ENCODE peak calls at places on chromosomes 11 and 22, in ten cellular contexts. N, V, B, S, K, J, I, O, A and U are unnamed samples.

GRCh38 chr11:128725630-128726461 is 32.0 kb downstream of the FLI1 start:
- DNase-seq in N (peak; percentile 56), V (peak; percentile 89), B (no peak), S (peak; percentile 41), K (no peak), J (no peak), I (no peak), O (peak; percentile 78), A (peak; percentile 23), U (no peak)

GRCh38 chr11:47606731-47607130 is 12.5 kb upstream of the C1QTNF4 start:
- DNase-seq in N (no peak), V (no peak), B (no peak), S (no peak), K (peak; percentile 69), J (no peak), I (no peak), O (no peak), A (peak; percentile 19), U (no peak)

GRCh38 chr11:798093-798713 is at the start of gene SLC25A22:
- DNase-seq in N (peak; percentile 78), V (peak; percentile 87), B (peak; percentile 98), S (peak; percentile 63), K (peak; percentile 79), J (peak; percentile 84), I (no peak), O (peak; percentile 96), A (peak; percentile 68), U (no peak)

GRCh38 chr11:87281496-87281895 is 243.8 kb downstream of the TMEM135 start:
- DNase-seq in N (no peak), V (no peak), B (no peak), S (peak; percentile 94), K (no peak), J (no peak), I (peak; percentile 67), O (peak; percentile 93), A (peak; percentile 46), U (no peak)

GRCh38 chr11:11491014-11491413 is 130.8 kb downstream of the GALNT18 start:
- DNase-seq in N (no peak), V (no peak), B (no peak), S (no peak), K (no peak), J (no peak), I (no peak), O (no peak), A (no peak), U (no peak)

GRCh38 chr11:26993965-26994446 is at the start of gene FIBIN:
- DNase-seq in N (no peak), V (no peak), B (no peak), S (peak; percentile 89), K (peak; percentile 33), J (no peak), I (no peak), O (peak; percentile 90), A (peak; percentile 80), U (peak; percentile 55)

GRCh38 chr11:14932447-14932846 is 39.7 kb downstream of the CALCA start:
- DNase-seq in N (no peak), V (no peak), B (no peak), S (no peak), K (no peak), J (no peak), I (no peak), O (no peak), A (no peak), U (no peak)

GRCh38 chr22:37624017-37624365 is 15.4 kb downstream of the GGA1 start:
- DNase-seq in N (no peak), V (no peak), B (no peak), S (no peak), K (no peak), J (no peak), I (no peak), O (no peak), A (no peak), U (no peak)

GRCh38 chr11:86523738-86524602 is 148.4 kb downstream of the ME3 start:
- DNase-seq in N (no peak), V (no peak), B (no peak), S (peak; percentile 84), K (no peak), J (no peak), I (peak; percentile 94), O (peak; percentile 87), A (peak; percentile 96), U (peak; percentile 39)

GRCh38 chr11:76962583-76963416 is 71.4 kb upstream of the B3GNT6 start:
- DNase-seq in N (no peak), V (peak; percentile 23), B (peak; percentile 46), S (no peak), K (no peak), J (no peak), I (no peak), O (no peak), A (no peak), U (no peak)

GRCh38 chr11:93192163-93192562 is 5.6 kb downstream of the SLC36A4 start:
- DNase-seq in N (no peak), V (no peak), B (no peak), S (no peak), K (no peak), J (no peak), I (no peak), O (no peak), A (no peak), U (no peak)

GRCh38 chr11:88692306-88692705 is 354.8 kb upstream of the CTSC start:
- DNase-seq in N (no peak), V (no peak), B (no peak), S (no peak), K (no peak), J (no peak), I (no peak), O (no peak), A (no peak), U (no peak)

GRCh38 chr11:114942207-114942606 is 263.9 kb downstream of the NXPE2 start:
- DNase-seq in N (no peak), V (no peak), B (no peak), S (no peak), K (no peak), J (no peak), I (no peak), O (no peak), A (no peak), U (no peak)

GRCh38 chr11:86511086-86511551 is 136.4 kb downstream of the CCDC81 start:
- DNase-seq in N (no peak), V (no peak), B (peak; percentile 51), S (peak; percentile 82), K (no peak), J (no peak), I (no peak), O (peak; percentile 70), A (peak; percentile 79), U (no peak)

GRCh38 chr11:88555018-88555828 is 217.7 kb upstream of the CTSC start:
- DNase-seq in N (no peak), V (no peak), B (no peak), S (peak; percentile 99), K (no peak), J (no peak), I (peak; percentile 99), O (peak; percentile 97), A (peak; percentile 99), U (no peak)